ENCODE peak calls at places on chromosomes 5 and 9, in four cellular contexts. One of them, this sample, is unnamed.

GRCh38 chr9:79254900-79255651 is 316.7 kb upstream of the TLE4 start:
- DNase-seq in tibial nerve: no peak
- DNase-seq in choroid plexus epithelial cell: peak
- DNase-seq in lower lobe of right lung: no peak
- DNase-seq in this sample: no peak

GRCh38 chr5:75265731-75266130 is 29.1 kb upstream of the ANKRD31 start:
- DNase-seq in choroid plexus epithelial cell: peak
- DNase-seq in tibial nerve: no peak
- DNase-seq in lower lobe of right lung: no peak
- DNase-seq in this sample: no peak

GRCh38 chr5:179827684-179828083 is 7.0 kb downstream of the SQSTM1 start:
- DNase-seq in tibial nerve: no peak
- DNase-seq in choroid plexus epithelial cell: peak
- DNase-seq in lower lobe of right lung: peak
- DNase-seq in this sample: no peak

GRCh38 chr9:88312070-88312469 is 76.2 kb upstream of the SPIN1 start:
- DNase-seq in lower lobe of right lung: no peak
- DNase-seq in choroid plexus epithelial cell: no peak
- DNase-seq in tibial nerve: no peak
- DNase-seq in this sample: no peak

GRCh38 chr9:128486201-128486600 is 18.3 kb upstream of the GLE1 start:
- DNase-seq in choroid plexus epithelial cell: no peak
- DNase-seq in tibial nerve: no peak
- DNase-seq in lower lobe of right lung: no peak
- DNase-seq in this sample: no peak

GRCh38 chr9:31715250-31715649 is 669.2 kb upstream of the ACO1 start:
- DNase-seq in lower lobe of right lung: no peak
- DNase-seq in choroid plexus epithelial cell: peak
- DNase-seq in tibial nerve: no peak
- DNase-seq in this sample: no peak

GRCh38 chr5:133870661-133871060 is 97.8 kb downstream of the C5orf15 start:
- DNase-seq in tibial nerve: no peak
- DNase-seq in choroid plexus epithelial cell: peak
- DNase-seq in lower lobe of right lung: no peak
- DNase-seq in this sample: no peak

GRCh38 chr5:155046591-155046990 is 33.0 kb downstream of the KIF4B start:
- DNase-seq in lower lobe of right lung: no peak
- DNase-seq in choroid plexus epithelial cell: no peak
- DNase-seq in tibial nerve: no peak
- DNase-seq in this sample: no peak

GRCh38 chr5:65213921-65214525 is 267.7 kb downstream of the ADAMTS6 start:
- DNase-seq in tibial nerve: no peak
- DNase-seq in choroid plexus epithelial cell: peak
- DNase-seq in lower lobe of right lung: no peak
- DNase-seq in this sample: no peak

DNA sequence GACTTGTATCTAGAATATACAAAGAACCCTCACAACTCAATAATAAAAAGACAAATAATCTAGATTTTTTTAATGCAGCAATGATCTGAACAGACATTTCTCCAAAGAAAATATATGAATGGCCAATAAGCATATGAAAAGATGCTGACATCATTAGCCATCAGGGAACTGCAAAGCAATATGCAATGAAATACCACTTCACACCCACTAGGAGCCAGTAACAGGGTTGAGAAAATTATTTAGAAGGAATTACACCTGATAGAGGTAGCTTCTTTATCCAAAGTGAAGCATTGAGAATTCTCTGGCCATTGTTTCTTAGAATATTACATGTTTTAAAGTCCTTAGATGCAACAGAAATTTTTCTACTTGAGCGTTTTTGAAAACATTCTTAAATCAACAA is 316.9 kb downstream of the KCNN2 start:
- DNase-seq in tibial nerve: no peak
- DNase-seq in lower lobe of right lung: no peak
- DNase-seq in choroid plexus epithelial cell: no peak
- DNase-seq in this sample: no peak
- TF ChIP-seq CTCF in tibial nerve: no peak
- TF ChIP-seq CTCF in lower lobe of right lung: no peak
- TF ChIP-seq CTCF in choroid plexus epithelial cell: no peak
- TF ChIP-seq CTCF in this sample: no peak

GRCh38 chr9:71854811-71855210 is 56.2 kb downstream of the ABHD17B start:
- DNase-seq in tibial nerve: no peak
- DNase-seq in choroid plexus epithelial cell: no peak
- DNase-seq in lower lobe of right lung: no peak
- DNase-seq in this sample: no peak
- TF ChIP-seq CTCF in tibial nerve: no peak
- TF ChIP-seq CTCF in choroid plexus epithelial cell: no peak
- TF ChIP-seq CTCF in lower lobe of right lung: no peak
- TF ChIP-seq CTCF in this sample: no peak

DNA sequence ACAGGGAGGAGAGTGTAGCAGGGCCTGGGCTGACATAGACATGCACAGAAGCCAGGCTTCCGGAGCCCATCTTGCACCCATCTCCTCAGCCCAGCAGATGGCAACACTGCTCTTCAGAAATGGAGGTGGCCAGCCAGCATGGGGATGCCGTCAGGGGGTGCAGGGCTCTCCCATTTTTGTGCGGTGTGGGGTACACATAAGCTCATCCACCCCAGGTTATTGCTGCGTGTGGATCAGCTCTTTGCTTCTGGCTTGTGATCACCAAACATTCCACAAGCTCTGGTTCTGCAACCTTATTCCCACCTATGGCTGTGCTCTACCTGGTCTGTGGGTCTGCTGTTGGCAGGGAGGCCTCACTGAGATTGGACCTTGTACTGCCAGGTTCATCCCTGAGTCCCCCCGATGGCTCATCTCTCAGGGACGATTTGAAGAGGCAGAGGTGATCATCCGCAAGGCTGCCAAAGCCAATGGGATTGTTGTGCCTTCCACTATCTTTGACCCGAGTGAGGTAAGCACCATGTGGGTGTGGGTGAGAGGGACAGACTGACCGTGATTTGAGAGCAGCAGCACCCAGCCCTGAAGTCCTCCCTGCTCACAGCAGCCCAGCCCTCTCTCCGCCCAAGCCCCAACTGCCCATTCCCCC is 17.3 kb downstream of the SLC22A5 start:
- DNase-seq in lower lobe of right lung: peak
- DNase-seq in choroid plexus epithelial cell: peak
- DNase-seq in tibial nerve: peak
- DNase-seq in this sample: peak
- TF ChIP-seq CTCF in lower lobe of right lung: peak
- TF ChIP-seq CTCF in choroid plexus epithelial cell: peak
- TF ChIP-seq CTCF in tibial nerve: peak
- TF ChIP-seq CTCF in this sample: peak

DNA sequence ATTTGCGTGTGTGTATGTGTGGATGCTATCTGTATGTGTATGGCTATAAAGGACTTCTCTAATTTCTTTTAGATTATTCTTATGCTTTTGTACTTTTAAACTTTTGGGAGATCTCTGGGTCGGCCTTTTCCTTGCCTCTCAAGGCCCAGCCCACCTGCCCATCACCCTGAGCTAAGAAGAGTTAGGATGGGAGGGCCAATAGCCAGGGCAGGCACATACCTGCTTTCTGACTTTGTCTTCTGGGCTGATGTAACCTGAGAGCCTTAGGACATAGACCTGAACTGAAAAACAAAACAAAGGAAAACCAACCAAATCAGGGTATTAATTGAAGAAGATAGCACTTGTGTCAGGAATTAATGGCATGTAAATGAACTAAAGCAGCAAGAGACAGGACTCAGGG is 100.2 kb downstream of the IRX1 start:
- DNase-seq in lower lobe of right lung: no peak
- DNase-seq in choroid plexus epithelial cell: no peak
- DNase-seq in tibial nerve: no peak
- DNase-seq in this sample: no peak
- TF ChIP-seq CTCF in lower lobe of right lung: no peak
- TF ChIP-seq CTCF in choroid plexus epithelial cell: no peak
- TF ChIP-seq CTCF in tibial nerve: no peak
- TF ChIP-seq CTCF in this sample: no peak

GRCh38 chr9:124511426-124511840 is 4.2 kb upstream of the NR5A1 start:
- DNase-seq in lower lobe of right lung: no peak
- DNase-seq in choroid plexus epithelial cell: no peak
- DNase-seq in tibial nerve: no peak
- DNase-seq in this sample: no peak
- TF ChIP-seq CTCF in lower lobe of right lung: no peak
- TF ChIP-seq CTCF in choroid plexus epithelial cell: no peak
- TF ChIP-seq CTCF in tibial nerve: no peak
- TF ChIP-seq CTCF in this sample: no peak

GRCh38 chr9:97502984-97503861 is 1.8 kb downstream of the TMOD1 start:
- DNase-seq in tibial nerve: no peak
- DNase-seq in choroid plexus epithelial cell: no peak
- DNase-seq in lower lobe of right lung: no peak
- DNase-seq in this sample: no peak
- TF ChIP-seq CTCF in tibial nerve: no peak
- TF ChIP-seq CTCF in choroid plexus epithelial cell: peak
- TF ChIP-seq CTCF in lower lobe of right lung: no peak
- TF ChIP-seq CTCF in this sample: no peak